ENCODE peak calls at places on chromosome 5, in ten cellular contexts. X is neuronal stem cell; D is CD4-positive, alpha-beta memory T cell; M is IMR-90; A is GM23248; Y is left ventricle myocardium inferior; V is A549; Q is CD8-positive, alpha-beta memory T cell; T is MM.1S; Z is naive thymus-derived CD4-positive, alpha-beta T cell. P is an unnamed sample. For H3K4me1, the result is how much of the 10 kb centered on the place peaks cover.

GRCh38 chr5:37198842-37199241 is 50.3 kb downstream of the CPLANE1 start:
- DNase-seq in V (no peak), D (no peak), Z (no peak), Y (no peak), Q (no peak), X (no peak), A (peak), T (no peak), M (peak), P (no peak)

GRCh38 chr5:66897355-66897754 is 299.2 kb downstream of the CD180 start:
- DNase-seq in Y (no peak), V (no peak), Q (no peak), A (no peak), D (no peak), Z (no peak), M (no peak), X (no peak), T (no peak), P (no peak)

GRCh38 chr5:75367401-75367800 is 30.4 kb downstream of the HMGCR start:
- DNase-seq in Z (no peak), D (no peak), T (no peak), A (peak), V (no peak), Y (no peak), X (no peak), M (peak), Q (no peak), P (no peak)

GRCh38 chr5:172133359-172134029 is 54.5 kb downstream of the STK10 start:
- DNase-seq in M (peak), D (peak), X (no peak), V (no peak), T (no peak), Z (no peak), A (peak), Q (no peak), Y (no peak), P (peak)

GRCh38 chr5:135365281-135365680 is 33.8 kb downstream of the MACROH2A1 start:
- DNase-seq in M (no peak), T (no peak), V (no peak), A (no peak), D (no peak), Q (no peak), X (no peak), Z (no peak), Y (no peak), P (no peak)

GRCh38 chr5:150320048-150320555 is 17.4 kb upstream of the ARSI start:
- DNase-seq in Y (peak), V (peak), X (no peak), A (peak), D (no peak), Q (no peak), Z (no peak), T (no peak), M (peak), P (no peak)

GRCh38 chr5:139646912-139647391 is 1.2 kb upstream of the CXXC5 start:
- DNase-seq in Z (no peak), A (no peak), Y (peak), Q (no peak), X (no peak), D (no peak), M (no peak), T (no peak), V (no peak), P (no peak)

GRCh38 chr5:73435640-73436534 is 12.7 kb downstream of the FOXD1 start:
- DNase-seq in Z (no peak), Q (no peak), M (no peak), X (no peak), A (peak), T (no peak), V (no peak), Y (no peak), D (no peak), P (no peak)

GRCh38 chr5:149094996-149095395 is 32.1 kb upstream of the SH3TC2 start:
- DNase-seq in X (no peak), Q (no peak), V (no peak), M (no peak), A (no peak), Y (no peak), T (peak), D (no peak), Z (no peak), P (no peak)

GRCh38 chr5:96014395-96014794 is 52.7 kb upstream of the ELL2 start:
- DNase-seq in X (no peak), Q (no peak), V (no peak), M (no peak), D (no peak), A (no peak), T (no peak), Y (no peak), Z (no peak), P (no peak)

GRCh38 chr5:172454355-172455086 is at the start of gene SH3PXD2B:
- DNase-seq in X (peak), A (peak), Y (peak), Q (peak), M (no peak), V (peak), T (peak), Z (no peak), D (peak), P (peak)

GRCh38 chr5:61604076-61604475 is 272.0 kb downstream of the ZSWIM6 start:
- DNase-seq in X (no peak), V (no peak), Z (no peak), A (no peak), Y (no peak), T (no peak), D (no peak), M (no peak), Q (no peak), P (no peak)

GRCh38 chr5:56126487-56127179 is 106.5 kb downstream of the ANKRD55 start:
- DNase-seq in Q (no peak), V (no peak), M (peak), Z (no peak), D (no peak), T (no peak), X (no peak), A (no peak), Y (no peak), P (no peak)

GRCh38 chr5:127170918-127171600 is 97.8 kb upstream of the C5orf63 start:
- DNase-seq in M (no peak), X (no peak), Y (no peak), V (no peak), D (no peak), A (peak), Q (no peak), T (no peak), Z (no peak), P (no peak)

GRCh38 chr5:132322266-132322665 is 28.1 kb downstream of the SLC22A4 start:
- DNase-seq in Y (no peak), X (peak), M (no peak), T (no peak), V (no peak), A (no peak), Q (no peak), Z (no peak), D (no peak), P (no peak)

GRCh38 chr5:36928947-36929346 is 52.4 kb downstream of the NIPBL start:
- DNase-seq in A (peak), V (no peak), Z (no peak), M (peak), D (no peak), Q (no peak), X (no peak), Y (no peak), T (no peak), P (no peak)

GRCh38 chr5:77358566-77359205 is 133.4 kb downstream of the WDR41 start:
- DNase-seq in Y (no peak), T (no peak), M (peak), X (no peak), D (no peak), Q (no peak), A (peak), Z (no peak), V (no peak), P (no peak)

GRCh38 chr5:120446068-120446492 is 18.0 kb upstream of the PRR16 start:
- DNase-seq in Q (no peak), V (no peak), A (peak), D (no peak), T (no peak), X (no peak), Y (no peak), M (peak), Z (no peak), P (no peak)

GRCh38 chr5:83472508-83473343 is 1.2 kb downstream of the VCAN start:
- DNase-seq in Z (no peak), X (peak), M (no peak), D (peak), A (peak), T (peak), Y (peak), V (peak), Q (no peak), P (no peak)

GRCh38 chr5:111194925-111195324 is 29.3 kb upstream of the CAMK4 start:
- DNase-seq in A (peak), Q (no peak), M (peak), V (no peak), Z (no peak), X (no peak), Y (no peak), T (no peak), D (no peak), P (no peak)

GRCh38 chr5:72523960-72524582 is 16.9 kb upstream of the ZNF366 start:
- DNase-seq in Y (no peak), Q (no peak), T (peak), V (no peak), Z (no peak), D (no peak), X (no peak), A (peak), M (peak), P (no peak)

GRCh38 chr5:171363846-171364245 is 23.8 kb upstream of the NPM1 start:
- DNase-seq in Z (no peak), A (no peak), T (peak), Y (no peak), D (no peak), V (no peak), M (no peak), X (no peak), Q (no peak), P (no peak)

GRCh38 chr5:174531782-174532191 is 192.6 kb upstream of the MSX2 start:
- DNase-seq in M (no peak), Q (no peak), D (no peak), Z (no peak), A (no peak), X (no peak), Y (no peak), T (no peak), V (no peak), P (no peak)

GRCh38 chr5:174533771-174534221 is 190.6 kb upstream of the MSX2 start:
- DNase-seq in T (no peak), V (peak), Q (no peak), A (peak), X (no peak), Z (no peak), D (no peak), M (peak), Y (no peak), P (no peak)

GRCh38 chr5:174533127-174533453 is 191.3 kb upstream of the MSX2 start:
- DNase-seq in X (no peak), A (no peak), Y (no peak), D (no peak), V (no peak), M (peak), Z (no peak), T (no peak), Q (no peak), P (no peak)

GRCh38 chr5:174529925-174530681 is 194.3 kb upstream of the MSX2 start:
- DNase-seq in M (no peak), V (no peak), X (no peak), Z (no peak), D (no peak), A (no peak), Y (no peak), T (no peak), Q (no peak), P (no peak)

GRCh38 chr5:174532453-174533126 is 191.8 kb upstream of the MSX2 start:
- DNase-seq in Q (no peak), A (peak), T (no peak), Z (no peak), X (peak), D (no peak), M (peak), V (peak), Y (peak), P (no peak)
- H3K4me1 ChIP-seq in Q (under half), A (under half), T (under half), Z (under half), X (under half), D (under half), M (under half), V (under half), Y (under half), P (under half)

GRCh38 chr5:154197801-154198461 is 7.4 kb downstream of the GALNT10 start:
- DNase-seq in V (peak), Z (peak), Y (no peak), D (peak), T (no peak), X (no peak), Q (peak), M (peak), A (peak), P (peak)
- H3K27ac ChIP-seq in V (peak), Z (peak), Y (no peak), D (peak), T (no peak), X (no peak), Q (peak), M (peak), A (peak), P (peak)

DNA sequence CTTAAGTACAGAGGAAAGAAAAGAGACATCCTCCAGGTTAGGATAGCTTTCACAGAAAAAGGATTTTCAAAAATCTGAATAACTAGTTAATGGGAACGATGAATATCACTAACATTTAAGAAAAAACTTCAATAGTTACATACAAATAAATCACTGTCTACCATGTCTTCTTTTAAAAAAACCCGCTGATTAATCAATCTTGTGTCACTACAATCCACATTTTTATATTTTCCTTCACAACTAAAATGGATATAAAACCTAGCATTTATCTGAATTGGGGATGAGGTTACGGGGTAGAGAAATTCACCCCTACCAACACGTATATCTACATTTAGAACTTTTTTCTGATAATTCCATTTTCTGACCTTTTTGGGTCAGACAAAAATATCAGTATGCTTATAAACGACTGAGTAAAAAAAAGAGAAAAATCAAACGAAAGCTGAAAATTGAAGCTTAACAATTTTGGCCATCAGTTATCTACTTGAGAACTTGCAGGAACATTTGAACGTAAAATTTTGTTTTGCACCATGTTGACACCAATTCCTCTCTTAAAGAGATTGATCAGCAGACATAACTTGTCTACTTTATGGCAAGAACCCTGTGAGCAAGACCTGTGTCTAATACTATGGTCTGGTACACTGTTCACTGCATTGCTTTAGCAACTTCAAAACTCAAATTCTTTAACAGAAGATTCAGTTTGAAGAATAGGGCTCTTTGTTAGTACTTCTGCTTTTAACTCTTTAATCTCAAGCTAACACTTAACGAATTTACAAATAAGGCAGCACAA is 4.8 kb downstream of the NR3C1 start:
- DNase-seq in T (peak), D (no peak), Q (no peak), A (peak), X (no peak), Z (no peak), V (no peak), Y (no peak), M (peak), P (no peak)
- H3K4me1 ChIP-seq in T (under half), D (half or more), Q (half or more), A (under half), X (under half), Z (half or more), V (under half), Y (half or more), M (under half), P (half or more)

GRCh38 chr5:89901983-89902382 is 507.6 kb downstream of the CETN3 start:
- DNase-seq in X (no peak), Z (no peak), A (no peak), Q (no peak), Y (no peak), V (no peak), D (no peak), T (no peak), M (no peak), P (no peak)
- H3K27ac ChIP-seq in X (no peak), Z (no peak), A (no peak), Q (no peak), Y (peak), V (no peak), D (no peak), T (no peak), M (no peak), P (no peak)

P was measured in CD8-positive, alpha-beta T cell.